ENCODE peak calls at places on chromosomes 1 and 21, in four cellular contexts. O is HFFc6, N is HTR-8/SVneo, Q is A172. T is an unnamed sample.

GRCh38 chr1:229572286-229572685 is 13.8 kb upstream of the ABCB10 start:
- DNase-seq in O (no peak), N (no peak), Q (no peak), T (no peak)

GRCh38 chr1:110059133-110059863 is 11.2 kb downstream of the ALX3 start:
- DNase-seq in Q (no peak), O (no peak), N (no peak), T (no peak)

GRCh38 chr1:67611841-67612240 is 73.2 kb upstream of the GADD45A start:
- DNase-seq in Q (no peak), O (no peak), N (no peak), T (no peak)

GRCh38 chr21:36028127-36029069 is 31.9 kb downstream of the SETD4 start:
- DNase-seq in O (peak), N (peak), Q (peak), T (peak)

GRCh38 chr1:33426906-33427305 is 4.0 kb downstream of the PHC2 start:
- DNase-seq in O (no peak), N (no peak), Q (no peak), T (no peak)

GRCh38 chr21:36792505-36792967 is 93.6 kb downstream of the SIM2 start:
- DNase-seq in O (peak), Q (peak), N (peak), T (peak)

GRCh38 chr1:154607084-154607747 is 770 bp downstream of the ADAR start:
- DNase-seq in Q (peak), O (peak), N (no peak), T (no peak)

GRCh38 chr1:226407199-226407496 is 745 bp downstream of the PARP1 start:
- DNase-seq in Q (no peak), N (no peak), O (no peak), T (no peak)